ENCODE peak calls at places on chromosomes 12 and 14, in eight cellular contexts. S is B cell; Z is activated CD4-positive, alpha-beta T cell treated with anti-CD3 and anti-CD28 coated beads for 24 hours; V is hypothalamus; C is ascending aorta; I is Daoy; J is fibroblast of pulmonary artery; U is iPS-NIHi11. W is an unnamed sample.
A peak's percentile ranks its signal among the peaks of the same experiment; 100 is the strongest.

GRCh38 chr14:27228053-27228452 is 630.2 kb upstream of the NOVA1 start:
- DNase-seq in S (no peak), Z (no peak), V (no peak), C (no peak), I (peak; percentile 3), J (no peak), U (no peak), W (no peak)

GRCh38 chr12:80352476-80352875 is 91.6 kb upstream of the PTPRQ start:
- DNase-seq in S (no peak), Z (no peak), V (no peak), C (no peak), I (peak; percentile 19), J (no peak), U (no peak), W (no peak)

GRCh38 chr12:1553987-1554982 is 40.1 kb downstream of the FBXL14 start:
- DNase-seq in S (peak; percentile 23), Z (peak; percentile 26), V (no peak), C (no peak), I (no peak), J (no peak), U (no peak), W (no peak)

GRCh38 chr14:75202671-75203070 is 26.3 kb upstream of the TMED10 start:
- DNase-seq in S (no peak), Z (no peak), V (no peak), C (no peak), I (no peak), J (no peak), U (no peak), W (no peak)

GRCh38 chr12:9951026-9951652 is 19.0 kb upstream of the CLEC2A start:
- DNase-seq in S (no peak), Z (no peak), V (no peak), C (no peak), I (no peak), J (no peak), U (no peak), W (no peak)

GRCh38 chr14:22220427-22220826 is 368.6 kb downstream of the DAD1 start:
- DNase-seq in S (no peak), Z (no peak), V (no peak), C (no peak), I (no peak), J (peak; percentile 18), U (no peak), W (no peak)

GRCh38 chr14:61308198-61308597 is 13.2 kb upstream of the PRKCH start:
- DNase-seq in S (no peak), Z (no peak), V (no peak), C (no peak), I (no peak), J (peak; percentile 34), U (no peak), W (no peak)

GRCh38 chr14:30757082-30757481 is 117.3 kb upstream of the COCH start:
- DNase-seq in S (no peak), Z (no peak), V (no peak), C (no peak), I (no peak), J (no peak), U (no peak), W (no peak)

GRCh38 chr12:51788876-51789275 is 59.6 kb downstream of the FIGNL2 start:
- DNase-seq in S (no peak), Z (no peak), V (no peak), C (no peak), I (peak; percentile 62), J (peak; percentile 44), U (no peak), W (no peak)

GRCh38 chr12:120744922-120745493 is 19.4 kb downstream of the ACADS start:
- DNase-seq in S (no peak), Z (no peak), V (no peak), C (no peak), I (no peak), J (no peak), U (no peak), W (no peak)